ENCODE peak calls at places on chromosomes 11 and 22, in six cellular contexts. K is GM23338, U is brain microvascular endothelial cell, V is fibroblast of lung, N is hepatocyte, J is heart left ventricle. H is an unnamed sample.
A peak's percentile ranks its signal among the peaks of the same experiment; 100 is the strongest.

GRCh38 chr22:32848226-32848625 is 46.7 kb downstream of the TIMP3 start:
- DNase-seq in U (no peak), K (no peak), V (no peak), J (no peak), N (no peak), H (no peak)

GRCh38 chr11:22371188-22371587 is 33.0 kb downstream of the SLC17A6 start:
- DNase-seq in V (no peak), K (peak; percentile 85), U (no peak), J (no peak), N (no peak), H (peak; percentile 51)

GRCh38 chr11:57427692-57428082 is 766 bp upstream of the SLC43A3 start:
- DNase-seq in N (no peak), J (peak; percentile 76), K (no peak), U (no peak), V (peak; percentile 74), H (no peak)

GRCh38 chr22:50039669-50040458 is 18.2 kb downstream of the TTLL8 start:
- DNase-seq in K (no peak), N (no peak), U (no peak), V (no peak), J (no peak), H (peak; percentile 11)

GRCh38 chr11:130606781-130607511 is 158.5 kb downstream of the ADAMTS15 start:
- DNase-seq in N (peak; percentile 48), U (no peak), K (no peak), J (no peak), V (peak; percentile 62), H (no peak)

GRCh38 chr22:49751968-49752597 is 75.6 kb downstream of the BRD1 start:
- DNase-seq in N (no peak), J (no peak), U (no peak), K (no peak), V (no peak), H (peak; percentile 63)

GRCh38 chr22:22682807-22683667 is 38.6 kb downstream of the GGTLC2 start:
- DNase-seq in J (no peak), V (peak; percentile 24), K (no peak), N (no peak), U (peak; percentile 16), H (no peak)

GRCh38 chr11:27347949-27348879 is 14.8 kb downstream of the CCDC34 start:
- DNase-seq in K (peak; percentile 84), N (no peak), J (no peak), V (no peak), U (no peak), H (peak; percentile 35)

GRCh38 chr11:86524603-86525352 is 147.6 kb downstream of the ME3 start:
- DNase-seq in K (no peak), J (no peak), N (peak; percentile 44), V (peak; percentile 81), U (peak; percentile 60), H (no peak)

GRCh38 chr22:31637938-31638618 is 23.9 kb downstream of the PISD start:
- DNase-seq in N (no peak), U (peak; percentile 30), J (peak; percentile 59), V (no peak), K (no peak), H (peak; percentile 35)

GRCh38 chr11:19595840-19596751 is 116.5 kb upstream of the NAV2 start:
- DNase-seq in U (peak; percentile 92), N (no peak), K (no peak), V (peak; percentile 85), J (peak; percentile 56), H (no peak)

GRCh38 chr11:64751580-64751979 is 7.6 kb upstream of the RASGRP2 start:
- DNase-seq in J (no peak), U (no peak), N (no peak), K (no peak), V (no peak), H (no peak)

GRCh38 chr11:108818971-108819370 is 154.1 kb downstream of the DDX10 start:
- DNase-seq in J (no peak), V (no peak), N (no peak), K (no peak), U (no peak), H (no peak)

GRCh38 chr11:46240861-46241260 is 36.6 kb upstream of the CREB3L1 start:
- DNase-seq in N (no peak), U (no peak), V (no peak), J (no peak), K (no peak), H (no peak)

GRCh38 chr11:86949995-86950993 is 4.9 kb downstream of the FZD4 start:
- DNase-seq in N (no peak), V (no peak), J (no peak), U (no peak), K (no peak), H (no peak)

GRCh38 chr11:64451856-64452255 is 92.9 kb downstream of the RPS6KA4 start:
- DNase-seq in J (no peak), K (no peak), V (no peak), U (no peak), N (no peak), H (peak; percentile 19)

GRCh38 chr11:103384652-103385051 is 275.4 kb downstream of the DYNC2H1 start:
- DNase-seq in J (no peak), U (no peak), K (no peak), N (no peak), V (no peak), H (no peak)

GRCh38 chr11:73570415-73571114 is 27.3 kb downstream of the FAM168A start:
- DNase-seq in K (no peak), N (no peak), U (peak; percentile 82), V (peak; percentile 84), J (no peak), H (no peak)

GRCh38 chr11:123577081-123577598 is 77.3 kb downstream of the SCN3B start:
- DNase-seq in J (peak; percentile 67), U (peak; percentile 44), V (peak; percentile 24), N (peak; percentile 79), K (peak; percentile 86), H (peak; percentile 95)

GRCh38 chr11:12109591-12110196 is 696 bp upstream of the MICAL2 start:
- DNase-seq in U (no peak), K (no peak), V (no peak), N (no peak), J (no peak), H (no peak)

GRCh38 chr11:8233691-8234424 is 29.8 kb downstream of the LMO1 start:
- DNase-seq in V (peak; percentile 74), N (peak; percentile 50), U (peak; percentile 19), J (no peak), K (no peak), H (no peak)

GRCh38 chr22:27732391-27732790 is 69.2 kb downstream of the MN1 start:
- DNase-seq in N (no peak), V (no peak), J (no peak), K (no peak), U (no peak), H (no peak)

GRCh38 chr11:44382118-44382517 is 72.2 kb upstream of the ALX4 start:
- DNase-seq in V (no peak), K (no peak), U (no peak), J (no peak), N (no peak), H (no peak)

GRCh38 chr11:75267171-75267970 is 26.8 kb downstream of the TPBGL start:
- DNase-seq in V (no peak), K (peak; percentile 33), N (no peak), U (no peak), J (no peak), H (peak; percentile 92)

GRCh38 chr11:134003792-134004405 is 47.1 kb upstream of the IGSF9B start:
- DNase-seq in V (no peak), J (no peak), U (no peak), K (no peak), N (no peak), H (no peak)

GRCh38 chr11:134518616-134519389 is 106.8 kb upstream of the B3GAT1 start:
- DNase-seq in K (no peak), V (no peak), N (no peak), J (no peak), U (no peak), H (no peak)

GRCh38 chr11:110862407-110862806 is 150.2 kb upstream of the ARHGAP20 start:
- DNase-seq in V (no peak), N (no peak), U (no peak), J (no peak), K (no peak), H (no peak)

GRCh38 chr11:35515224-35515623 is 10.2 kb downstream of the PAMR1 start:
- DNase-seq in U (peak; percentile 83), K (no peak), V (peak; percentile 89), J (no peak), N (no peak), H (no peak)

GRCh38 chr22:29302681-29303465 is 3.6 kb upstream of the GAS2L1 start:
- DNase-seq in J (no peak), N (no peak), V (no peak), U (no peak), K (peak; percentile 21), H (peak; percentile 59)

GRCh38 chr11:102318469-102318868 is 1.2 kb downstream of the BIRC3 start:
- DNase-seq in N (no peak), U (no peak), J (no peak), K (no peak), V (peak; percentile 20), H (no peak)
- H3K4me3 ChIP-seq in N (no peak overlapping the region), U (no peak overlapping the region), J (peak overlapping the region; percentile 58), K (no peak overlapping the region), V (no peak overlapping the region), H (no peak overlapping the region)

DNA sequence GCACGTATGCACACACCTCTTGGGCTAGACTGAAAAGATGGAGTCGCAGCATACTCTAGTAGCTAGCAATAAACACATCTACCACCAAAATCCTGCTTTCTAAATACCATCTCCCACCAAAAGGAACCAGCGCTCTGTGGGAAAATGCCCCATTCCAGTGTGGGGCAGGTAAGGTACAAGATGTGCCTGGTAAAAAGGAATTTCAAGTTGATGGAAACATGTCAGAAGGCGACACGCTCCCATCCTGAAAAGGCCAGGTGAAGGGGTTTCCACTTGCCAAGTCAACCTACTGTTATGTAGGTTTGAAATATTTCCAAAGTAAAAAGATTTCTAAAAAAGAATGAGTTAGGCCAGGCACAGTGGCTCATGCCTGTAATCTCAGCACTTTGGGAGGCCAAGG is 8.8 kb downstream of the DGCR2 start:
- DNase-seq in K (no peak), J (no peak), U (no peak), V (no peak), N (no peak), H (peak; percentile 10)
- H3K27me3 ChIP-seq in K (no peaks in the 10 kb centered on the region), J (no peaks in the 10 kb centered on the region), U (no peaks in the 10 kb centered on the region), V (no peaks in the 10 kb centered on the region), N (no peaks in the 10 kb centered on the region), H (no peaks in the 10 kb centered on the region)

GRCh38 chr11:47280860-47281259 is 10.9 kb downstream of the MADD start:
- DNase-seq in V (no peak), U (no peak), K (no peak), J (no peak), N (no peak), H (peak; percentile 68)

GRCh38 chr11:47288066-47288465 is 18.1 kb downstream of the MADD start:
- DNase-seq in N (no peak), J (no peak), K (no peak), U (no peak), V (no peak), H (no peak)

GRCh38 chr11:47285969-47286770 is 16.2 kb downstream of the MADD start:
- DNase-seq in U (no peak), N (no peak), J (no peak), K (no peak), V (no peak), H (no peak)

GRCh38 chr11:47282462-47282861 is 12.5 kb downstream of the MADD start:
- DNase-seq in J (no peak), V (no peak), N (no peak), K (no peak), U (no peak), H (no peak)

GRCh38 chr11:47284151-47284550 is 14.2 kb downstream of the MADD start:
- DNase-seq in N (no peak), J (no peak), U (no peak), V (no peak), K (no peak), H (no peak)
- H3K36me3 ChIP-seq in N (no peaks in the 10 kb centered on the region), J (peaks cover 100% of the 10 kb centered on the region), U (peaks cover 77% of the 10 kb centered on the region), V (peaks cover 40% of the 10 kb centered on the region), K (peaks cover 37% of the 10 kb centered on the region), H (peaks cover 34% of the 10 kb centered on the region)

GRCh38 chr22:21650280-21650679 is 8.2 kb downstream of the SDF2L1 start:
- DNase-seq in J (no peak), U (no peak), N (no peak), V (no peak), K (no peak), H (no peak)
- H3K4me3 ChIP-seq in J (no peak overlapping the region), U (no peak overlapping the region), N (no peak overlapping the region), V (no peak overlapping the region), K (no peak overlapping the region), H (no peak overlapping the region)